ENCODE peak calls at places on chromosomes 5 and 9, in eight cellular contexts. H is SW480; L is amniotic epithelial cell; U is EH; T is NCI-H1092; Q is endothelial cell; P is stimulated activated CD8-positive, alpha-beta memory T cell treated with anti-CD3 and anti-CD28 coated beads, Interleukin-4, amount 100 ng/mL, for 1 hour; Y is brain microvascular endothelial cell. R is an unnamed sample.

GRCh38 chr5:401216-402034 is 41.6 kb upstream of the EXOC3 start:
- DNase-seq in H (no peak), L (no peak), U (no peak), T (no peak), Q (no peak), P (no peak), Y (no peak), R (no peak)

GRCh38 chr5:1241509-1242080 is 16.4 kb downstream of the SLC6A18 start:
- DNase-seq in H (no peak), L (no peak), U (no peak), T (no peak), Q (no peak), P (no peak), Y (no peak), R (no peak)

GRCh38 chr9:123541441-123541840 is 185.4 kb downstream of the CRB2 start:
- DNase-seq in H (no peak), L (peak; percentile 21), U (peak; percentile 41), T (no peak), Q (no peak), P (no peak), Y (no peak), R (no peak)

GRCh38 chr5:141969783-141970741 is 1.2 kb downstream of the RNF14 start:
- DNase-seq in H (peak; percentile 46), L (peak; percentile 38), U (peak; percentile 41), T (no peak), Q (no peak), P (no peak), Y (peak; percentile 21), R (peak; percentile 39)

GRCh38 chr9:78383130-78383529 is 86.2 kb downstream of the PSAT1 start:
- DNase-seq in H (peak; percentile 2), L (peak; percentile 2), U (peak; percentile 90), T (no peak), Q (no peak), P (no peak), Y (peak; percentile 27), R (no peak)

GRCh38 chr5:175657593-175658271 is at the start of gene HRH2:
- DNase-seq in H (no peak), L (no peak), U (no peak), T (no peak), Q (peak; percentile 21), P (no peak), Y (peak; percentile 24), R (no peak)

GRCh38 chr5:1997640-1998347 is 115.1 kb upstream of the IRX4 start:
- DNase-seq in H (no peak), L (no peak), U (no peak), T (no peak), Q (no peak), P (no peak), Y (no peak), R (no peak)

GRCh38 chr5:125005287-125005686 is 258.8 kb upstream of the ZNF608 start:
- DNase-seq in H (no peak), L (no peak), U (no peak), T (no peak), Q (no peak), P (no peak), Y (no peak), R (no peak)

GRCh38 chr5:60943624-60944023 is 1.2 kb downstream of the ERCC8 start:
- DNase-seq in H (no peak), L (no peak), U (no peak), T (no peak), Q (no peak), P (no peak), Y (no peak), R (no peak)

GRCh38 chr9:21244841-21245240 is 5.0 kb upstream of the IFNA14 start:
- DNase-seq in H (no peak), L (no peak), U (no peak), T (no peak), Q (no peak), P (no peak), Y (no peak), R (no peak)

GRCh38 chr5:170471551-170472212 is 32.1 kb upstream of the KCNIP1 start:
- DNase-seq in H (no peak), L (no peak), U (no peak), T (no peak), Q (no peak), P (no peak), Y (no peak), R (no peak)

GRCh38 chr9:93949694-93950449 is 5.3 kb downstream of the BARX1 start:
- DNase-seq in H (peak; percentile 42), L (peak; percentile 50), U (no peak), T (no peak), Q (no peak), P (no peak), Y (no peak), R (no peak)

GRCh38 chr9:79165006-79165405 is 406.8 kb upstream of the TLE4 start:
- DNase-seq in H (no peak), L (peak; percentile 79), U (peak; percentile 54), T (no peak), Q (no peak), P (no peak), Y (no peak), R (no peak)

GRCh38 chr9:21585756-21586752 is 103.9 kb upstream of the IFNE start:
- DNase-seq in H (no peak), L (peak; percentile 55), U (peak; percentile 49), T (no peak), Q (no peak), P (no peak), Y (no peak), R (no peak)

GRCh38 chr9:27784999-27785713 is 211.9 kb upstream of the C9orf72 start:
- DNase-seq in H (no peak), L (no peak), U (no peak), T (no peak), Q (no peak), P (no peak), Y (peak; percentile 29), R (no peak)

GRCh38 chr9:91705386-91705785 is 244.6 kb downstream of the ROR2 start:
- DNase-seq in H (no peak), L (no peak), U (no peak), T (no peak), Q (no peak), P (no peak), Y (no peak), R (no peak)

GRCh38 chr9:123552530-123552929 is 196.5 kb downstream of the CRB2 start:
- DNase-seq in H (no peak), L (no peak), U (no peak), T (no peak), Q (no peak), P (no peak), Y (no peak), R (no peak)

GRCh38 chr9:114549677-114550330 is 37.8 kb upstream of the ATP6V1G1 start:
- DNase-seq in H (no peak), L (peak; percentile 43), U (peak; percentile 66), T (no peak), Q (no peak), P (no peak), Y (no peak), R (no peak)

GRCh38 chr9:16828335-16829281 is 41.9 kb downstream of the BNC2 start:
- DNase-seq in H (no peak), L (peak; percentile 54), U (peak; percentile 80), T (no peak), Q (peak; percentile 27), P (no peak), Y (peak; percentile 18), R (peak; percentile 7)

GRCh38 chr9:95778957-95779356 is 96.5 kb upstream of the ERCC6L2 start:
- DNase-seq in H (no peak), L (peak; percentile 91), U (peak; percentile 36), T (no peak), Q (no peak), P (no peak), Y (no peak), R (peak; percentile 25)

GRCh38 chr5:172282277-172283019 is 1.1 kb downstream of the UBTD2 start:
- DNase-seq in H (no peak), L (no peak), U (peak; percentile 69), T (no peak), Q (no peak), P (no peak), Y (no peak), R (no peak)

GRCh38 chr5:37840036-37840909 is at the start of gene GDNF:
- DNase-seq in H (no peak), L (peak; percentile 42), U (peak; percentile 88), T (no peak), Q (peak; percentile 49), P (no peak), Y (no peak), R (no peak)

GRCh38 chr5:126477681-126478117 is 54.5 kb downstream of the GRAMD2B start:
- DNase-seq in H (no peak), L (peak; percentile 67), U (no peak), T (no peak), Q (no peak), P (no peak), Y (no peak), R (no peak)

GRCh38 chr5:135216072-135216812 is 182.2 kb upstream of the PITX1 start:
- DNase-seq in H (no peak), L (no peak), U (no peak), T (no peak), Q (no peak), P (no peak), Y (no peak), R (no peak)

GRCh38 chr9:87547665-87548064 is 50.0 kb downstream of the DAPK1 start:
- DNase-seq in H (peak; percentile 9), L (peak; percentile 57), U (no peak), T (no peak), Q (no peak), P (no peak), Y (peak; percentile 22), R (peak; percentile 42)

GRCh38 chr5:135441256-135441915 is 5.8 kb downstream of the DCANP1 start:
- DNase-seq in H (no peak), L (no peak), U (no peak), T (no peak), Q (no peak), P (no peak), Y (no peak), R (no peak)

GRCh38 chr5:65808818-65809217 is 86.8 kb downstream of the NLN start:
- DNase-seq in H (no peak), L (peak; percentile 49), U (peak; percentile 74), T (no peak), Q (no peak), P (no peak), Y (peak; percentile 39), R (no peak)

GRCh38 chr5:11596657-11597071 is 307.6 kb downstream of the CTNND2 start:
- DNase-seq in H (no peak), L (no peak), U (no peak), T (no peak), Q (no peak), P (no peak), Y (no peak), R (no peak)

GRCh38 chr5:103808464-103809106 is 246.0 kb upstream of the NUDT12 start:
- DNase-seq in H (peak; percentile 73), L (peak; percentile 64), U (peak; percentile 71), T (peak; percentile 44), Q (peak; percentile 47), P (no peak), Y (peak; percentile 58), R (peak; percentile 75)